ENCODE peak calls at places on chromosomes 12 and 14, in six cellular contexts. C is CD8-positive, alpha-beta T cell; L is lower lobe of right lung; R is effector memory CD4-positive, alpha-beta T cell; Z is IMR-90; W is HCT116. N is an unnamed sample.

GRCh38 chr14:61533513-61534255 is 161.6 kb upstream of the HIF1A start:
- DNase-seq in R (no peak), W (no peak), C (no peak), L (no peak), Z (no peak), N (no peak)

GRCh38 chr14:38022775-38023174 is 184.9 kb upstream of the SSTR1 start:
- DNase-seq in Z (no peak), W (no peak), R (no peak), C (no peak), L (no peak), N (no peak)

GRCh38 chr12:98296462-98297079 is 218.8 kb upstream of the TMPO start:
- DNase-seq in Z (no peak), W (no peak), R (no peak), L (no peak), C (no peak), N (no peak)

GRCh38 chr12:109678732-109679131 is 34.9 kb upstream of the FAM222A start:
- DNase-seq in C (no peak), R (no peak), Z (no peak), W (no peak), L (no peak), N (peak; percentile 30)

GRCh38 chr12:132490481-132491348 is 764 bp downstream of the FBRSL1 start:
- DNase-seq in Z (peak; percentile 20), R (no peak), L (no peak), W (no peak), C (peak; percentile 23), N (no peak)

GRCh38 chr12:128075332-128075731 is 191.6 kb upstream of the TMEM132C start:
- DNase-seq in R (no peak), W (no peak), Z (no peak), L (no peak), C (no peak), N (no peak)

GRCh38 chr14:36451346-36452065 is 68.5 kb downstream of the NKX2-1 start:
- DNase-seq in Z (no peak), C (no peak), R (no peak), W (no peak), L (peak; percentile 60), N (no peak)

GRCh38 chr12:64058541-64059321 is 163.4 kb downstream of the KICS2 start:
- DNase-seq in R (no peak), L (no peak), W (no peak), C (no peak), Z (no peak), N (no peak)

GRCh38 chr14:29653303-29653702 is 274.3 kb downstream of the PRKD1 start:
- DNase-seq in Z (no peak), W (no peak), C (no peak), R (no peak), L (no peak), N (no peak)

GRCh38 chr14:35213869-35214387 is 78.3 kb upstream of the PSMA6 start:
- DNase-seq in L (no peak), R (no peak), Z (peak; percentile 47), C (no peak), W (no peak), N (no peak)

GRCh38 chr12:52179396-52179973 is 12.3 kb downstream of the KRT80 start:
- DNase-seq in Z (no peak), W (no peak), R (no peak), L (no peak), C (no peak), N (no peak)

GRCh38 chr14:95500201-95500681 is 16.2 kb downstream of the SYNE3 start:
- DNase-seq in L (no peak), C (no peak), R (no peak), W (no peak), Z (no peak), N (peak; percentile 58)

GRCh38 chr14:93280743-93281142 is 52.1 kb downstream of the BTBD7 start:
- DNase-seq in R (no peak), L (no peak), C (no peak), Z (no peak), W (no peak), N (no peak)

GRCh38 chr14:25400607-25401206 is 350.8 kb upstream of the STXBP6 start:
- DNase-seq in L (no peak), Z (peak; percentile 29), W (no peak), R (no peak), C (no peak), N (no peak)

GRCh38 chr14:68458840-68459469 is 333.9 kb downstream of the ZFP36L1 start:
- DNase-seq in C (no peak), L (no peak), Z (peak; percentile 87), W (no peak), R (no peak), N (peak; percentile 60)

GRCh38 chr12:57869919-57870318 is 23.4 kb upstream of the CTDSP2 start:
- DNase-seq in C (no peak), L (no peak), W (no peak), R (no peak), Z (no peak), N (no peak)

GRCh38 chr12:34166427-34167060 is 144.2 kb downstream of the ALG10 start:
- DNase-seq in W (no peak), L (no peak), Z (no peak), R (no peak), C (peak; percentile 7), N (no peak)

GRCh38 chr12:14256139-14256538 is 109.3 kb upstream of the ATF7IP start:
- DNase-seq in Z (peak; percentile 51), W (no peak), L (no peak), R (peak; percentile 36), C (peak; percentile 71), N (no peak)

GRCh38 chr12:15589328-15590032 is 199.7 kb downstream of the EPS8 start:
- DNase-seq in R (no peak), C (no peak), Z (no peak), W (no peak), L (no peak), N (no peak)

GRCh38 chr12:56411781-56412639 is 37.2 kb downstream of the TIMELESS start:
- DNase-seq in W (no peak), C (no peak), R (no peak), L (no peak), Z (no peak), N (no peak)

GRCh38 chr12:65593206-65593833 is 231.0 kb upstream of the HMGA2 start:
- DNase-seq in L (no peak), Z (no peak), W (no peak), C (no peak), R (no peak), N (no peak)

GRCh38 chr12:27555928-27556778 is 32.1 kb downstream of the PPFIBP1 start:
- DNase-seq in Z (no peak), R (no peak), C (no peak), W (no peak), L (no peak), N (no peak)

DNA sequence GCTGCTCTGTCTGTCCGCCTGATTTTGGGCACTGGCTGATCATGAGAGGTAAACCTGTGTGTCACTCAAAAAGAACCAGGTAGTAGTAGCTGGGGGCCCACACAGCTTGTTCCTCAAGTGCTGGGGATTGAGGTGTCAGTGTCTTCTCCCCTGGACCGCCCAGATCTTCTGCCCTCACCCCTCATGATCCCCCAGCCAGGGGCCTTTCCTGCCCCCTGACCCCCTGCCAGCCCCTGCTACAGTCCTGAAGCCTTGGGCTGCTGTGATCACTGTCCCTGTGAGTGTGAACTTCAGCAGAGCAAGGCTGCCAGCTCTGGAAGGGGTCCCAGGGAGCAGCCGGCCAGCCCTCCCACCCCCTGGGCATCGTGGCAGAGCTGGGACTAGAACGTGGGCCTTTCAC is 11.4 kb downstream of the WSCD2 start:
- DNase-seq in R (no peak), W (no peak), Z (no peak), L (no peak), C (no peak), N (no peak)
- H3K4me1 ChIP-seq in R (no peaks in the 10 kb centered on the region), W (no peaks in the 10 kb centered on the region), Z (no peaks in the 10 kb centered on the region), L (no peaks in the 10 kb centered on the region), C (no peaks in the 10 kb centered on the region), N (no peaks in the 10 kb centered on the region)

DNA sequence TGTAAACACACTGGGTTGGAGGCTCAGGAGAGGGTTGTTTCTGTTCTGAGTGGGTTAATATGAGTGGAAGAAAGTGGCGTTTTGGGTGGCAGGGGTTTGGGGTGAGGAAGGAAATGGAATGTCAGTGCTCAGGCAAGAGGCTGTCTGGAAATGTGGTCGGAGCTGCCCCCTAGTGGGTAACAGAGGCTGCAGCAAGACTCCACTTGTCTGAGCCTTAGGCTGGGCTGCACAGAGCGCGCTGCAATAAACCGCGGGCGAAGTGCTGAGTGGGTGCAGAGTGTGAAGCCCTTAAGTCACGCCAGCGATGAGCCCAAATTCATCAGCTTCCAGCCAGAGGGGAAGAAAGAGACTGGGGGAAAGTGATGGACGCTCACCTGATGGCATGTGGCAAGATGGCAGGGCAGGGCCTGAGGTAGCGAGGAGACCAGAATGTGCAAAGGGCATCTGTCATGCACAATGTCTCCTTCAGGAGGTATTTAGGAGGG is 12.3 kb downstream of the VSX2 start:
- DNase-seq in L (peak; percentile 79), R (peak; percentile 54), W (peak; percentile 60), Z (peak; percentile 69), C (peak; percentile 70), N (peak; percentile 71)
- H3K4me3 ChIP-seq in L (peak overlapping the region; percentile 41), R (no peak overlapping the region), W (no peak overlapping the region), Z (peak overlapping the region; percentile 31), C (no peak overlapping the region), N (no peak overlapping the region)

GRCh38 chr12:47805417-47805816 is 14.3 kb downstream of the HDAC7 start:
- DNase-seq in Z (peak; percentile 51), L (no peak), W (no peak), C (no peak), R (no peak), N (peak; percentile 29)

GRCh38 chr12:47801904-47802246 is 17.8 kb downstream of the HDAC7 start:
- DNase-seq in Z (no peak), R (no peak), C (no peak), L (peak; percentile 46), W (no peak), N (no peak)

GRCh38 chr12:47802312-47802711 is 17.4 kb downstream of the HDAC7 start:
- DNase-seq in L (peak; percentile 40), Z (no peak), W (no peak), R (no peak), C (no peak), N (no peak)

GRCh38 chr12:47803196-47803875 is 16.4 kb downstream of the HDAC7 start:
- DNase-seq in L (peak; percentile 45), R (no peak), W (no peak), Z (no peak), C (no peak), N (no peak)

DNA sequence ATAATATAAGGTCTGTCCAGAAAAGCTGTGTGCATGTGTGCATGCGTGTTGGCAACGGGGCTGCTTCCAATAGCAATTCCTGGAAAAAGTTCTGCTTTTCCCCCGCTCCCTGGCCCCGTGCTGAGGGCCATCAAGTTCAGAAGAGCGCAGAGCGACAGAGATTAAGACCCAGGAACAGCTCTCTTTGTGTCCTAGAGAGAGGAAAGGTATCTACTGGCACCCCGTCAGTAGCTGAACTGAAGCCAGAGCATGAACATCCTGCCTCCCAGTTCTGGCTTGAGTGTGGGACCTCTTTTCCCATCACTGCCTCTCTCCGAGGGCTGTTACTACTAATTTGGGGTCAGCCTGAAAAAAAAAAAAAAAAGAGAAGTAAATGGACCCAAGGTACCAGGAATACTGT is 15.5 kb downstream of the HDAC7 start:
- DNase-seq in Z (no peak), R (no peak), W (no peak), L (no peak), C (no peak), N (no peak)
- H3K4me1 ChIP-seq in Z (peaks cover 57% of the 10 kb centered on the region), R (peaks cover 74% of the 10 kb centered on the region), W (peaks cover 9% of the 10 kb centered on the region), L (peaks cover 100% of the 10 kb centered on the region), C (peaks cover 92% of the 10 kb centered on the region), N (peaks cover 49% of the 10 kb centered on the region)

DNA sequence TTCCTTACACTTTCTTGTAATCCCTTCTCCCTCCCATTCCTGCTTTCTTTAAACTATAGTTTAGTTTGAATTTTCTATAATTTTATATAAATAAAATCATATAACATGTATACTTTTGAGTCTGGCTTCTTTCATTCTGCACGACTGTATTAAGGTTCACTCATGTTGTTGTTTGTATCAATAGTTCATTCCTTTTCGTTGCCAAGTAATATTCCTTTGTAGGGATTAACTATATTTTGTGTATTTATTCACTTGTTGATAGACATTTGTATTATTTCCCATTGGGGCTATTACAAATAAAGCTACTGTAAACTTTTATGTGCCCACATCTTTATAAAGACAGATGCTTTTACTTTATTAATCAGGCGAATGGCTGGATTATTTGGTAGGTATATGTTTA is 39.4 kb upstream of the TBC1D15 start:
- DNase-seq in C (no peak), Z (no peak), L (no peak), R (no peak), W (no peak), N (no peak)
- H3K4me3 ChIP-seq in C (no peak overlapping the region), Z (no peak overlapping the region), L (no peak overlapping the region), R (no peak overlapping the region), W (no peak overlapping the region), N (no peak overlapping the region)